ENCODE peak calls at places on chromosomes 3 and 15, in seven cellular contexts. M, F, X, B, A, N and I are unnamed samples.

GRCh38 chr3:56467801-56468183 is 475 bp downstream of the ERC2 start:
- DNase-seq in M (no peak), F (no peak), X (no peak), B (no peak), A (peak; percentile 23), N (no peak), I (no peak)

GRCh38 chr15:52284164-52284563 is 11.4 kb downstream of the MYO5C start:
- DNase-seq in M (no peak), F (no peak), X (peak; percentile 74), B (no peak), A (no peak), N (no peak), I (no peak)

GRCh38 chr3:43309372-43310305 is 23.3 kb downstream of the SNRK start:
- DNase-seq in M (no peak), F (no peak), X (no peak), B (no peak), A (no peak), N (no peak), I (no peak)

GRCh38 chr3:195796795-195797194 is 14.9 kb downstream of the MUC4 start:
- DNase-seq in M (no peak), F (no peak), X (no peak), B (peak; percentile 8), A (peak; percentile 1), N (no peak), I (no peak)

GRCh38 chr3:182683335-182684257 is 109.7 kb upstream of the ATP11B start:
- DNase-seq in M (peak; percentile 72), F (peak; percentile 17), X (peak; percentile 78), B (peak; percentile 82), A (peak; percentile 76), N (peak; percentile 77), I (peak; percentile 27)

GRCh38 chr15:31383150-31383549 is 56.5 kb downstream of the KLF13 start:
- DNase-seq in M (no peak), F (no peak), X (no peak), B (no peak), A (no peak), N (no peak), I (peak; percentile 6)

GRCh38 chr3:159039286-159039685 is 237.4 kb downstream of the MFSD1 start:
- DNase-seq in M (no peak), F (no peak), X (no peak), B (no peak), A (no peak), N (no peak), I (no peak)

GRCh38 chr15:47732243-47732642 is 14.9 kb downstream of the SEMA6D start:
- DNase-seq in M (no peak), F (no peak), X (no peak), B (no peak), A (no peak), N (no peak), I (no peak)

GRCh38 chr3:135172191-135172869 is 377.3 kb downstream of the EPHB1 start:
- DNase-seq in M (no peak), F (no peak), X (no peak), B (no peak), A (no peak), N (no peak), I (no peak)

GRCh38 chr3:87200059-87200458 is 27.1 kb upstream of the CHMP2B start:
- DNase-seq in M (no peak), F (no peak), X (no peak), B (no peak), A (no peak), N (no peak), I (no peak)

GRCh38 chr3:48459773-48460516 is 13.4 kb downstream of the ATRIP start:
- DNase-seq in M (no peak), F (no peak), X (no peak), B (no peak), A (no peak), N (no peak), I (no peak)

GRCh38 chr15:52503788-52504496 is 24.7 kb downstream of the MYO5A start:
- DNase-seq in M (no peak), F (no peak), X (peak; percentile 41), B (no peak), A (no peak), N (peak; percentile 92), I (no peak)

GRCh38 chr15:92881838-92882696 is 18.1 kb upstream of the CHD2 start:
- DNase-seq in M (peak; percentile 100), F (peak; percentile 99), X (peak; percentile 99), B (peak; percentile 99), A (peak; percentile 99), N (peak; percentile 99), I (peak; percentile 57)

GRCh38 chr3:127479449-127479848 is 111.1 kb downstream of the TPRA1 start:
- DNase-seq in M (no peak), F (no peak), X (no peak), B (no peak), A (no peak), N (no peak), I (no peak)

GRCh38 chr3:22934973-22935372 is 268.2 kb upstream of the UBE2E2 start:
- DNase-seq in M (no peak), F (no peak), X (no peak), B (no peak), A (no peak), N (no peak), I (no peak)

GRCh38 chr3:61820306-61820992 is 259.1 kb downstream of the PTPRG start:
- DNase-seq in M (no peak), F (no peak), X (no peak), B (no peak), A (no peak), N (peak; percentile 10), I (no peak)

GRCh38 chr15:101549647-101550046 is 60.1 kb upstream of the PCSK6 start:
- DNase-seq in M (no peak), F (no peak), X (no peak), B (no peak), A (no peak), N (no peak), I (no peak)

GRCh38 chr3:60403866-60404265 is 847.4 kb downstream of the FHIT start:
- DNase-seq in M (no peak), F (no peak), X (no peak), B (no peak), A (no peak), N (no peak), I (no peak)

GRCh38 chr3:141738636-141739363 is 702 bp downstream of the RNF7 start:
- DNase-seq in M (peak; percentile 13), F (no peak), X (peak; percentile 51), B (peak; percentile 81), A (no peak), N (peak; percentile 46), I (no peak)

GRCh38 chr3:15331606-15332404 is 581 bp downstream of the SH3BP5 start:
- DNase-seq in M (no peak), F (no peak), X (peak; percentile 29), B (no peak), A (peak; percentile 28), N (peak; percentile 52), I (no peak)

GRCh38 chr15:67421105-67421504 is 99.8 kb upstream of the C15orf61 start:
- DNase-seq in M (no peak), F (no peak), X (no peak), B (no peak), A (no peak), N (no peak), I (no peak)

GRCh38 chr3:194423317-194423716 is 24.3 kb upstream of the GP5 start:
- DNase-seq in M (no peak), F (no peak), X (no peak), B (no peak), A (no peak), N (no peak), I (no peak)

GRCh38 chr3:13213911-13214846 is 140.9 kb upstream of the IQSEC1 start:
- DNase-seq in M (no peak), F (no peak), X (no peak), B (no peak), A (peak; percentile 46), N (no peak), I (no peak)
- TF ChIP-seq CTCF in M (no peak), F (no peak), X (no peak), B (no peak), A (no peak), N (no peak), I (no peak)

GRCh38 chr3:17156864-17157263 is 272.1 kb downstream of the PLCL2 start:
- DNase-seq in M (no peak), F (no peak), X (no peak), B (no peak), A (no peak), N (no peak), I (no peak)
- TF ChIP-seq CTCF in M (no peak), F (no peak), X (no peak), B (no peak), A (no peak), N (no peak), I (no peak)

DNA sequence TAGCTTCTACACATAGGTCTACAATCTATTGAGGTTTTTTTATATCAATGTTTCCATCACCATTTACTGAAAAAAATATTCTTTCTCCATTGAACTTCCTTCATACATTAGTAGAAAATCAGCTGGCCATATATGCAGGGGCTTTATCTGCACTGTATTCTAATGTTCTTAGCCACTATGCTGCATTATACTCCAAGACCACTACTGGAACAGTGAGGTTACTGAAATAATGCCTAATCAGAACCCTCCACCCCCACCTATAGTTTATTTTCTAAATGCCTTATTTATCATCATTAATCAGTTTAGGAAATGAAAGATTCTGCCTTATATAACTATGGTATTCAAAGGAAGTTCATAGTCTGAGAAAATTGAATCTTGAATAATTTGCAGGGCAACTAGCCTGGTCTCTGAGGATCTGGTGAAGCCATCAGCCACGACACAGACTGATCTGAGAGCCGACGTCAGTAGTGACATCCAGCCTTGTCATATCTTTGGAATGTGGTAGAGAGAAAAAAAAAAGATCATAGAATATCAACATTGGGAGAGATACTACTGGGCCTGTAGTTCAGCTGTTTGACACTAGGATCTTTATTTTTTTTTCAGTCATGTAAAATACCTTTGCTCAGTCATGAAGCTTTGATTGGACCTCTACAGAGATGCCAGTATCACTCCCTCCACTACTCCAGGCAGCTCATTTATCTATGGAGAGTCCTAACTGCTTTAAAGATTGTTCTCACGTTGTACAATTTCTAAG is 66.6 kb downstream of the P3H2 start:
- DNase-seq in M (no peak), F (no peak), X (peak; percentile 42), B (no peak), A (no peak), N (no peak), I (no peak)
- TF ChIP-seq CTCF in M (no peak), F (no peak), X (peak; percentile 21), B (no peak), A (no peak), N (no peak), I (no peak)

DNA sequence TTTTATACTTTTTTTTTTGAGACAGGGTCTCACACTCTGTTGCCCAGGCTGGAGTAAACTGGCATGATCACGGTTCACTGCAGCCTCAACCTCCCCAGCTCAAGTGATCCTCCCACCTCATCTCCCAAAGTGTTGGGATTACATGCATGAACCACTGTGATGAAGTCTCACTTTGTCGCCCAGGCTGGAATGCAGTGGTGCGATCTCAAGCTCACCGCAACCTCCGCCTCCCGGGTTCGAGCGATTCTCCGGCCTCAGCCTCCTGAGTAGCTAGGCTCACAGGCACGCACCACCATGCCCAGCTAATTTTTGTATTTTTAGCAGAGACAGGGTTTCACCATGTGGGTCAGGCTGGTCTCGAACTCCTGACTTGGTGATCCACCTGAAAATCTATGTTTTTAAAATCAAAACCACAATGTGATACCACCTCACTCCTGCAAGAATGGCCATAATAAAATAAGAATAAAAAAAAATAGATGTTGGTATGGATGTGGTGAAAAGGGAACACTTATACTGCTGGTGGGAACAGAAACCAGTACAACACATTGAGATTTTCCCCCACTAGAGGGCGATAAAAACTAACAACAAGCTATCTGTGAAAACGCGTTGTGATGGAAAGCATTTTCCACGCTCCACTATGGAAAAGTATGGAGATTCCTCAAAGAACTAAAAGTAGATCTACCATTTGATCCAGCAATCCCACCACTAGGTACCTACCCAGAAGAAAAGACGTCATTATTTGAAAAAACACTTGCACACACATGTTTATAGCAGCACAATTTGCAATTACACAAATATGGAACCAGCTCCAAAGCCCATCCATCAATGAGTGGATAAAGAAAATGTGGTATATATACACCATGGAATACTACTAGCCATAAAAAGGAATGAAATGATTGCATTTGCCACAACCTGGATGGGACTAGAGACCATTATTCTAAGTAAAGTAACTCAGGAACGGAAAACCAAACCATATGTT is 26.8 kb upstream of the OCA2 start:
- DNase-seq in M (peak; percentile 24), F (no peak), X (peak; percentile 60), B (no peak), A (no peak), N (peak; percentile 65), I (peak; percentile 54)
- TF ChIP-seq CTCF in M (peak; percentile 78), F (peak; percentile 56), X (peak; percentile 44), B (peak; percentile 61), A (peak; percentile 41), N (peak; percentile 88), I (peak; percentile 60)